ENCODE peak calls at places on chromosomes 16 and 17, in five cellular contexts. F is aorta, K is hepatic stellate cell, V is HFFc6, L is NCI-H1092 treated with DMSO at 0.1 percent for 48 hours. J is an unnamed sample.

GRCh38 chr16:65123846-65124513 is 2.1 kb upstream of the CDH11 start:
- DNase-seq in F (no peak), L (no peak), V (no peak), K (no peak), J (no peak)

GRCh38 chr16:87216824-87217205 is 100.4 kb downstream of the C16orf95 start:
- DNase-seq in K (peak; percentile 66), L (no peak), V (no peak), F (peak; percentile 88), J (no peak)

GRCh38 chr16:4059969-4060368 is 56.3 kb downstream of the ADCY9 start:
- DNase-seq in K (no peak), V (no peak), L (no peak), F (no peak), J (no peak)

GRCh38 chr16:1524366-1524765 is 9.1 kb upstream of the TMEM204 start:
- DNase-seq in F (no peak), L (no peak), K (no peak), V (no peak), J (no peak)

GRCh38 chr17:81097134-81097942 is 62.4 kb downstream of the BAIAP2 start:
- DNase-seq in L (no peak), V (peak; percentile 61), F (peak; percentile 95), K (peak; percentile 92), J (no peak)

GRCh38 chr17:69489303-69489702 is 74.8 kb downstream of the MAP2K6 start:
- DNase-seq in F (no peak), L (no peak), K (no peak), V (no peak), J (no peak)

GRCh38 chr16:24526701-24527470 is 12.5 kb upstream of the RBBP6 start:
- DNase-seq in F (no peak), V (no peak), K (no peak), L (no peak), J (no peak)

GRCh38 chr17:51585514-51586104 is 325.3 kb downstream of the UTP18 start:
- DNase-seq in V (no peak), F (no peak), L (no peak), K (no peak), J (no peak)

GRCh38 chr17:46063239-46063638 is 64.2 kb downstream of the STH start:
- DNase-seq in V (peak; percentile 90), L (no peak), F (no peak), K (peak; percentile 67), J (no peak)

GRCh38 chr17:10156579-10157488 is 41.6 kb downstream of the GAS7 start:
- DNase-seq in F (peak; percentile 68), V (no peak), L (no peak), K (no peak), J (no peak)

GRCh38 chr17:35171834-35172233 is 22.4 kb downstream of the SLC35G3 start:
- DNase-seq in K (no peak), V (no peak), F (no peak), L (no peak), J (no peak)

GRCh38 chr17:21513012-21513570 is 136.9 kb downstream of the KCNJ12 start:
- DNase-seq in V (peak; percentile 34), K (peak; percentile 89), F (peak; percentile 92), L (peak; percentile 33), J (peak; percentile 35)

GRCh38 chr17:382644-383533 is 30.3 kb upstream of the RPH3AL start:
- DNase-seq in L (no peak), K (peak; percentile 83), F (peak; percentile 13), V (peak; percentile 67), J (peak; percentile 65)

GRCh38 chr16:17350212-17350611 is 120.5 kb downstream of the XYLT1 start:
- DNase-seq in F (no peak), V (peak; percentile 52), L (no peak), K (peak; percentile 51), J (no peak)

GRCh38 chr17:55735784-55736405 is 13.2 kb upstream of the TMEM100 start:
- DNase-seq in V (peak; percentile 44), F (no peak), K (peak; percentile 24), L (no peak), J (peak; percentile 26)

GRCh38 chr16:58024673-58025350 is 742 bp upstream of the MMP15 start:
- DNase-seq in F (peak; percentile 78), V (no peak), L (no peak), K (no peak), J (no peak)

GRCh38 chr16:77298638-77299360 is 99.6 kb downstream of the SYCE1L start:
- DNase-seq in L (no peak), V (peak; percentile 83), F (no peak), K (peak; percentile 38), J (no peak)

GRCh38 chr16:74099530-74099929 is 197.1 kb upstream of the PSMD7 start:
- DNase-seq in F (no peak), L (no peak), V (no peak), K (no peak), J (no peak)

GRCh38 chr16:25253322-25253721 is 4.3 kb downstream of the ZKSCAN2 start:
- DNase-seq in V (no peak), L (no peak), F (no peak), K (no peak), J (no peak)

GRCh38 chr16:57422026-57422944 is 17.7 kb downstream of the CCL17 start:
- DNase-seq in K (peak; percentile 71), F (peak; percentile 86), L (peak; percentile 57), V (peak; percentile 41), J (peak; percentile 39)

GRCh38 chr16:19722269-19722952 is 4.3 kb downstream of the IQCK start:
- DNase-seq in L (no peak), K (no peak), V (no peak), F (no peak), J (no peak)

GRCh38 chr17:36117505-36118382 is 14.1 kb downstream of the CCL4 start:
- DNase-seq in L (no peak), V (no peak), K (no peak), F (no peak), J (no peak)

GRCh38 chr17:8964801-8965393 is 610 bp downstream of the PIK3R5 start:
- DNase-seq in K (no peak), L (no peak), V (no peak), F (no peak), J (no peak)

GRCh38 chr17:36727577-36727976 is 126.2 kb downstream of the MRM1 start:
- DNase-seq in K (no peak), F (no peak), V (no peak), L (no peak), J (no peak)

GRCh38 chr17:48441231-48441711 is 11.3 kb upstream of the SKAP1 start:
- DNase-seq in F (no peak), V (no peak), L (no peak), K (no peak), J (no peak)

GRCh38 chr16:81227780-81228179 is 10.7 kb upstream of the BCO1 start:
- DNase-seq in K (no peak), F (no peak), L (no peak), V (no peak), J (no peak)

GRCh38 chr17:47846741-47847340 is 4.1 kb downstream of the SP6 start:
- DNase-seq in L (no peak), F (no peak), V (no peak), K (no peak), J (no peak)

J was measured in NCI-H1694 treated with DMSO at 0.1 percent for 48 hours.